ENCODE peak calls at places on chromosomes 3 and 15, in eight cellular contexts. D, I, S, J, B, Z, K and V are unnamed samples.

GRCh38 chr3:80533553-80533952 is 765.8 kb upstream of the ROBO1 start:
- DNase-seq in D (no peak), I (no peak), S (no peak), J (no peak), B (no peak), Z (no peak), K (no peak), V (no peak)

GRCh38 chr15:62782100-62782791 is 260.3 kb upstream of the TPM1 start:
- DNase-seq in D (peak; percentile 22), I (peak; percentile 65), S (peak; percentile 27), J (peak; percentile 16), B (no peak), Z (no peak), K (no peak), V (peak; percentile 81)

GRCh38 chr3:196942915-196943277 is 568 bp upstream of the NCBP2 start:
- DNase-seq in D (no peak), I (peak; percentile 78), S (peak; percentile 4), J (no peak), B (no peak), Z (no peak), K (no peak), V (no peak)

GRCh38 chr3:164465172-164465571 is 613.1 kb downstream of the SI start:
- DNase-seq in D (no peak), I (no peak), S (no peak), J (no peak), B (no peak), Z (no peak), K (no peak), V (peak; percentile 53)

GRCh38 chr3:177473903-177474302 is 276.6 kb upstream of the TBL1XR1 start:
- DNase-seq in D (no peak), I (no peak), S (no peak), J (no peak), B (no peak), Z (no peak), K (no peak), V (no peak)

GRCh38 chr3:33582234-33582633 is 135.8 kb downstream of the CLASP2 start:
- DNase-seq in D (no peak), I (no peak), S (no peak), J (no peak), B (no peak), Z (no peak), K (no peak), V (no peak)

GRCh38 chr3:100893590-100893989 is 99.6 kb downstream of the ABI3BP start:
- DNase-seq in D (no peak), I (no peak), S (no peak), J (no peak), B (no peak), Z (no peak), K (no peak), V (no peak)

GRCh38 chr3:38313263-38313662 is 31.2 kb downstream of the SLC22A14 start:
- DNase-seq in D (no peak), I (no peak), S (no peak), J (no peak), B (no peak), Z (no peak), K (no peak), V (no peak)

GRCh38 chr3:40847571-40847992 is 322.8 kb downstream of the ZNF621 start:
- DNase-seq in D (no peak), I (no peak), S (no peak), J (no peak), B (no peak), Z (no peak), K (no peak), V (no peak)

GRCh38 chr3:193648542-193649076 is 55.6 kb downstream of the OPA1 start:
- DNase-seq in D (no peak), I (no peak), S (no peak), J (no peak), B (no peak), Z (no peak), K (no peak), V (no peak)

GRCh38 chr3:14301558-14301957 is 100.8 kb upstream of the SLC6A6 start:
- DNase-seq in D (no peak), I (no peak), S (no peak), J (no peak), B (no peak), Z (peak; percentile 84), K (no peak), V (no peak)

GRCh38 chr3:11480663-11481298 is 162.9 kb downstream of the VGLL4 start:
- DNase-seq in D (no peak), I (no peak), S (no peak), J (no peak), B (no peak), Z (no peak), K (no peak), V (no peak)

GRCh38 chr15:45337224-45337623 is 41.1 kb downstream of the GATM start:
- DNase-seq in D (no peak), I (no peak), S (no peak), J (no peak), B (no peak), Z (no peak), K (no peak), V (no peak)